ENCODE peak calls at places on chromosomes 12 and 14, in ten cellular contexts. S, T, A, J, G, H, R, W, Z and M are unnamed samples.

GRCh38 chr12:70467476-70467875 is 101.4 kb downstream of the KCNMB4 start:
- DNase-seq in S (no peak), T (no peak), A (no peak), J (no peak), G (no peak), H (no peak), R (no peak), W (no peak), Z (no peak), M (no peak)

GRCh38 chr12:29299613-29300012 is 81.4 kb downstream of the ERGIC2 start:
- DNase-seq in S (no peak), T (no peak), A (no peak), J (no peak), G (no peak), H (no peak), R (no peak), W (no peak), Z (no peak), M (no peak)

GRCh38 chr12:128807161-128807724 is 16.5 kb downstream of the SLC15A4 start:
- DNase-seq in S (no peak), T (no peak), A (no peak), J (peak), G (no peak), H (no peak), R (no peak), W (no peak), Z (no peak), M (no peak)

GRCh38 chr14:71550367-71550766 is 381.9 kb upstream of the RGS6 start:
- DNase-seq in S (no peak), T (no peak), A (no peak), J (no peak), G (no peak), H (no peak), R (no peak), W (no peak), Z (no peak), M (no peak)

GRCh38 chr12:57401165-57401564 is 29.7 kb downstream of the R3HDM2 start:
- DNase-seq in S (no peak), T (no peak), A (no peak), J (no peak), G (no peak), H (no peak), R (no peak), W (no peak), Z (no peak), M (no peak)

GRCh38 chr12:131530041-131530332 is 180.9 kb upstream of the SFSWAP start:
- DNase-seq in S (no peak), T (no peak), A (no peak), J (no peak), G (no peak), H (no peak), R (no peak), W (no peak), Z (no peak), M (no peak)

GRCh38 chr12:47813491-47814196 is 6.1 kb downstream of the HDAC7 start:
- DNase-seq in S (no peak), T (peak), A (no peak), J (no peak), G (no peak), H (peak), R (no peak), W (peak), Z (peak), M (no peak)

GRCh38 chr12:59911516-59911915 is 315.7 kb downstream of the SLC16A7 start:
- DNase-seq in S (no peak), T (no peak), A (no peak), J (no peak), G (no peak), H (no peak), R (no peak), W (no peak), Z (no peak), M (no peak)

GRCh38 chr14:58297412-58297761 is 968 bp upstream of the ARID4A start:
- DNase-seq in S (peak), T (no peak), A (no peak), J (no peak), G (peak), H (peak), R (peak), W (no peak), Z (no peak), M (no peak)

GRCh38 chr12:110245278-110245868 is 35.7 kb upstream of the ATP2A2 start:
- DNase-seq in S (no peak), T (peak), A (no peak), J (no peak), G (peak), H (peak), R (no peak), W (no peak), Z (peak), M (no peak)

GRCh38 chr14:70029296-70030132 is 150.3 kb downstream of the SMOC1 start:
- DNase-seq in S (no peak), T (no peak), A (no peak), J (no peak), G (no peak), H (no peak), R (no peak), W (no peak), Z (no peak), M (no peak)

GRCh38 chr12:9405861-9406563 is 197.8 kb upstream of the PZP start:
- DNase-seq in S (no peak), T (no peak), A (no peak), J (no peak), G (no peak), H (peak), R (no peak), W (no peak), Z (no peak), M (no peak)

GRCh38 chr14:92726135-92726932 is 22.1 kb downstream of the LGMN start:
- DNase-seq in S (peak), T (peak), A (peak), J (peak), G (peak), H (no peak), R (no peak), W (peak), Z (peak), M (peak)

GRCh38 chr12:43893670-43894069 is 57.8 kb downstream of the TMEM117 start:
- DNase-seq in S (peak), T (no peak), A (no peak), J (no peak), G (no peak), H (no peak), R (no peak), W (no peak), Z (no peak), M (no peak)

GRCh38 chr14:69107407-69108003 is 45.4 kb downstream of the DCAF5 start:
- DNase-seq in S (no peak), T (peak), A (no peak), J (peak), G (peak), H (peak), R (no peak), W (peak), Z (no peak), M (peak)

GRCh38 chr12:108752387-108752786 is 21.1 kb upstream of the CORO1C start:
- DNase-seq in S (no peak), T (no peak), A (no peak), J (no peak), G (no peak), H (no peak), R (no peak), W (peak), Z (no peak), M (no peak)

GRCh38 chr12:46480282-46480681 is 107.7 kb upstream of the SLC38A2 start:
- DNase-seq in S (no peak), T (no peak), A (no peak), J (no peak), G (no peak), H (no peak), R (no peak), W (no peak), Z (no peak), M (no peak)

GRCh38 chr12:56358836-56359532 is 923 bp downstream of the STAT2 start:
- DNase-seq in S (no peak), T (peak), A (peak), J (no peak), G (no peak), H (no peak), R (peak), W (peak), Z (no peak), M (peak)

GRCh38 chr12:121518656-121519055 is 62.2 kb downstream of the KDM2B start:
- DNase-seq in S (no peak), T (no peak), A (no peak), J (no peak), G (no peak), H (no peak), R (no peak), W (no peak), Z (no peak), M (no peak)

GRCh38 chr12:59649203-59649602 is 53.4 kb downstream of the SLC16A7 start:
- DNase-seq in S (no peak), T (no peak), A (no peak), J (no peak), G (no peak), H (no peak), R (no peak), W (no peak), Z (no peak), M (no peak)

GRCh38 chr12:113333877-113334785 is 778 bp downstream of the SLC8B1 start:
- DNase-seq in S (no peak), T (peak), A (no peak), J (peak), G (peak), H (no peak), R (no peak), W (no peak), Z (peak), M (peak)

GRCh38 chr12:43113153-43113552 is 438.9 kb downstream of the ADAMTS20 start:
- DNase-seq in S (no peak), T (no peak), A (no peak), J (no peak), G (no peak), H (no peak), R (no peak), W (peak), Z (no peak), M (no peak)

GRCh38 chr12:95674631-95675030 is 115.9 kb downstream of the NTN4 start:
- DNase-seq in S (no peak), T (no peak), A (no peak), J (no peak), G (no peak), H (no peak), R (no peak), W (peak), Z (no peak), M (no peak)

GRCh38 chr14:61585598-61586538 is 109.4 kb upstream of the HIF1A start:
- DNase-seq in S (no peak), T (peak), A (no peak), J (no peak), G (no peak), H (no peak), R (no peak), W (peak), Z (peak), M (peak)

GRCh38 chr12:49089831-49090773 is 4.5 kb downstream of the DHH start:
- DNase-seq in S (no peak), T (no peak), A (no peak), J (no peak), G (peak), H (peak), R (no peak), W (peak), Z (no peak), M (no peak)

GRCh38 chr12:79886917-79887519 is 47.9 kb downstream of the PPP1R12A start:
- DNase-seq in S (no peak), T (no peak), A (peak), J (no peak), G (no peak), H (peak), R (no peak), W (peak), Z (no peak), M (peak)

GRCh38 chr14:38751459-38751858 is 351.6 kb downstream of the SEC23A start:
- DNase-seq in S (no peak), T (no peak), A (no peak), J (no peak), G (no peak), H (no peak), R (no peak), W (no peak), Z (no peak), M (no peak)

GRCh38 chr12:19058235-19059021 is 71.1 kb upstream of the PLEKHA5 start:
- DNase-seq in S (no peak), T (no peak), A (no peak), J (no peak), G (no peak), H (no peak), R (no peak), W (peak), Z (no peak), M (no peak)

GRCh38 chr12:101697930-101698781 is 716 bp downstream of the CHPT1 start:
- DNase-seq in S (peak), T (peak), A (no peak), J (peak), G (no peak), H (no peak), R (no peak), W (peak), Z (peak), M (no peak)

GRCh38 chr14:97833291-97833690 is 1036.1 kb downstream of the VRK1 start:
- DNase-seq in S (no peak), T (no peak), A (no peak), J (no peak), G (no peak), H (peak), R (no peak), W (no peak), Z (no peak), M (no peak)

DNA sequence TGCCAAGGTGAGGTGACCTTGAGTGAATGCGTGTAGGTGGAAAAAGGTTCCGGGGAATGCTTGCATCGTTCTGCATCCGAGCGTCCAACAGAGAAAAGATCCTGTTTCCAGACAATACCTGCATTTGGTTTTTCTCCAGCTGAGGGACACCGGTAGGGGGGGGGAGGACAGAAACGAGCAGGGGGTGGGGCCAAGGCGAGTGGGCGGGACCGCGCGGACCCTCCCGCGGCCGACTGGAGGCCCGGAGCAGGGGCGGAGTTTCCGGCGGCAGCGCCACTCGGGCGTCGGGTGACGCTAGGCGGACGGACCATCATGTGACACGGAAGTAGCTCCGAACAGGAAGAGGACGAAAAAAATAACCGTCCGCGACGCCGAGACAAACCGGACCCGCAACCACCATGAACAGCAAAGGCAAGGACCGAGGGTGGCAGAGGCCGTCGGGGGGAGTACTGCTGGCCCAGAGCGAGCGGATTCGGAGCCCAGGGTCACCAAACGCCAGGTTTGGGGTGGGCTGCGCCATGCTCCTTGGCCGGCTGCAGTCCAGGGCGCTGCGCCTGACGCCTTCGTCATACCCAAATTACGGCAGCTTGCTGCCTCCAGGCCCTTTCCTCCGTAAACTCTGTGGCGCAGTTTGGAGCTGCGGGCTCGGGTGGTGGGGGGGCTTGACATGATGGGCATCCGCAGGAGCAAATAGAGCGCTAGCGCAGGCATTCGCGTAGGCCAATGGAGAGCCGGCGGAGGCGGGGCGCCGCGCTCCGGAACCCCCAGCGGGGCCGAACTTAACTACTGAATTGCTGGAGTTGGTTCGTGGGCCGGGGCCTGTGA is at the start of gene DAZAP2:
- DNase-seq in S (peak), T (peak), A (peak), J (peak), G (peak), H (peak), R (peak), W (peak), Z (peak), M (peak)
- TF ChIP-seq CTCF in S (peak), T (peak), A (no peak), J (peak), G (no peak), H (peak), R (peak), W (peak), Z (no peak), M (peak)

GRCh38 chr14:106844608-106845285 is 1318.4 kb downstream of the TMEM121 start:
- DNase-seq in S (peak), T (peak), A (no peak), J (peak), G (peak), H (no peak), R (no peak), W (no peak), Z (peak), M (no peak)

GRCh38 chr14:106843951-106844483 is 1317.6 kb downstream of the TMEM121 start:
- DNase-seq in S (no peak), T (peak), A (no peak), J (no peak), G (no peak), H (no peak), R (no peak), W (no peak), Z (peak), M (no peak)

GRCh38 chr14:106841701-106842100 is 1315.3 kb downstream of the TMEM121 start:
- DNase-seq in S (no peak), T (no peak), A (peak), J (no peak), G (no peak), H (no peak), R (no peak), W (no peak), Z (no peak), M (peak)

GRCh38 chr14:106843376-106843775 is 1317.0 kb downstream of the TMEM121 start:
- DNase-seq in S (no peak), T (no peak), A (no peak), J (no peak), G (no peak), H (no peak), R (no peak), W (no peak), Z (no peak), M (no peak)

DNA sequence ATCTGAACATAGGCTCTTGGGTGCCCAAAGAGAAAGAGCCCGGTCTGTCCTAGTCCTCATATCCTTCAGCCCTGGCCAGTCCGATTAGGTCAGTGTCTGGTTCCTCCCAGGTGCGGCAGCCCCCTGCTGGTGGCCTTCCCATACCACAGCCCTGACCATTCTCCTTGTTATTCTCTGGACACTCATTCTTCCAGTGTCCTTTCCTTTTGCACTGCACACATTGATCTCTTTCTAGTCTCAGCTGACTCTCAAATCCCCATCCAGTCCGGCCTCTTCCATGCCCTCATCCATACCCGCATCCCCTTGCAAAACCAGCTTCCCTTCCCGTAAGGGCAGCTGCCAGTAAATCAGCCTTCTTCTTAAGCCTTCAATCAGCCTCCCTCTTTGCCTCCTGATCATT is 1316.3 kb downstream of the TMEM121 start:
- DNase-seq in S (no peak), T (peak), A (no peak), J (no peak), G (no peak), H (no peak), R (no peak), W (no peak), Z (no peak), M (no peak)
- TF ChIP-seq CTCF in S (peak), T (peak), A (peak), J (peak), G (no peak), H (no peak), R (no peak), W (no peak), Z (no peak), M (no peak)

GRCh38 chr12:89524201-89525001 is at the start of gene GALNT4:
- DNase-seq in S (peak), T (peak), A (peak), J (peak), G (peak), H (peak), R (peak), W (peak), Z (peak), M (peak)
- TF ChIP-seq CTCF in S (peak), T (peak), A (peak), J (peak), G (peak), H (peak), R (peak), W (peak), Z (peak), M (peak)

GRCh38 chr14:103857256-103857655 is 9.9 kb upstream of the PPP1R13B start:
- DNase-seq in S (no peak), T (no peak), A (no peak), J (no peak), G (no peak), H (no peak), R (no peak), W (no peak), Z (peak), M (no peak)

GRCh38 chr14:103856105-103856504 is 8.7 kb upstream of the PPP1R13B start:
- DNase-seq in S (no peak), T (no peak), A (no peak), J (no peak), G (no peak), H (peak), R (no peak), W (no peak), Z (peak), M (no peak)

GRCh38 chr14:103854017-103854808 is 6.8 kb upstream of the PPP1R13B start:
- DNase-seq in S (no peak), T (no peak), A (peak), J (no peak), G (no peak), H (no peak), R (no peak), W (no peak), Z (no peak), M (peak)

GRCh38 chr14:103855734-103856095 is 8.3 kb upstream of the PPP1R13B start:
- DNase-seq in S (no peak), T (no peak), A (no peak), J (no peak), G (no peak), H (no peak), R (no peak), W (peak), Z (no peak), M (no peak)

GRCh38 chr14:103854822-103855733 is 7.7 kb upstream of the PPP1R13B start:
- DNase-seq in S (no peak), T (peak), A (no peak), J (no peak), G (no peak), H (peak), R (no peak), W (no peak), Z (peak), M (no peak)
- TF ChIP-seq CTCF in S (no peak), T (no peak), A (no peak), J (no peak), G (no peak), H (no peak), R (no peak), W (no peak), Z (no peak), M (no peak)

GRCh38 chr14:102878970-102879460 is 43.4 kb upstream of the AMN start:
- DNase-seq in S (no peak), T (peak), A (no peak), J (no peak), G (no peak), H (no peak), R (no peak), W (peak), Z (peak), M (peak)
- TF ChIP-seq CTCF in S (no peak), T (peak), A (no peak), J (no peak), G (no peak), H (no peak), R (no peak), W (no peak), Z (no peak), M (no peak)

GRCh38 chr14:25431211-25432076 is 381.5 kb upstream of the STXBP6 start:
- DNase-seq in S (no peak), T (peak), A (no peak), J (no peak), G (no peak), H (peak), R (no peak), W (peak), Z (no peak), M (no peak)
- TF ChIP-seq CTCF in S (no peak), T (peak), A (peak), J (no peak), G (no peak), H (peak), R (no peak), W (no peak), Z (no peak), M (peak)

GRCh38 chr12:127596881-127597280 is 670.1 kb upstream of the TMEM132C start:
- DNase-seq in S (no peak), T (no peak), A (no peak), J (no peak), G (no peak), H (no peak), R (no peak), W (no peak), Z (no peak), M (no peak)
- TF ChIP-seq CTCF in S (no peak), T (no peak), A (no peak), J (no peak), G (no peak), H (no peak), R (no peak), W (no peak), Z (no peak), M (no peak)

GRCh38 chr12:65845751-65846537 is 21.7 kb downstream of the HMGA2 start:
- DNase-seq in S (no peak), T (no peak), A (no peak), J (no peak), G (no peak), H (peak), R (no peak), W (no peak), Z (no peak), M (no peak)
- TF ChIP-seq CTCF in S (no peak), T (no peak), A (no peak), J (no peak), G (no peak), H (peak), R (no peak), W (no peak), Z (no peak), M (no peak)